ENCODE peak calls at places on chromosomes 2 and 18, in eight cellular contexts. One of them, this sample, is unnamed.

GRCh38 chr2:43010428-43011141 is 215.8 kb downstream of the ZFP36L2 start:
- DNase-seq in stimulated activated CD4-positive, alpha-beta T cell treated with anti-CD3 and anti-CD28 coated beads, Interleukin-1b, Interleukin-23, amount 100 ng/mL, for 24 hours: no peak
- DNase-seq in T47D: no peak
- DNase-seq in left lobe of liver: peak; percentile 28
- DNase-seq in lower lobe of right lung: no peak
- DNase-seq in iPS-NIHi11: no peak
- DNase-seq in activated CD4-positive, alpha-beta T cell treated with anti-CD3 and anti-CD28 coated beads, Interleukin-2, amount 10 ng/mL, durations not matched to agents 7 days and 5 days: no peak
- DNase-seq in NCI-H2081: no peak
- DNase-seq in this sample: no peak

GRCh38 chr2:138356178-138356577 is 145.4 kb upstream of the SPOPL start:
- DNase-seq in NCI-H2081: no peak
- DNase-seq in lower lobe of right lung: no peak
- DNase-seq in left lobe of liver: peak; percentile 50
- DNase-seq in iPS-NIHi11: no peak
- DNase-seq in T47D: no peak
- DNase-seq in stimulated activated CD4-positive, alpha-beta T cell treated with anti-CD3 and anti-CD28 coated beads, Interleukin-1b, Interleukin-23, amount 100 ng/mL, for 24 hours: no peak
- DNase-seq in activated CD4-positive, alpha-beta T cell treated with anti-CD3 and anti-CD28 coated beads, Interleukin-2, amount 10 ng/mL, durations not matched to agents 7 days and 5 days: no peak
- DNase-seq in this sample: no peak

GRCh38 chr2:239978381-239978780 is 46.8 kb downstream of the NDUFA10 start:
- DNase-seq in activated CD4-positive, alpha-beta T cell treated with anti-CD3 and anti-CD28 coated beads, Interleukin-2, amount 10 ng/mL, durations not matched to agents 7 days and 5 days: no peak
- DNase-seq in lower lobe of right lung: no peak
- DNase-seq in T47D: no peak
- DNase-seq in left lobe of liver: no peak
- DNase-seq in iPS-NIHi11: no peak
- DNase-seq in NCI-H2081: no peak
- DNase-seq in stimulated activated CD4-positive, alpha-beta T cell treated with anti-CD3 and anti-CD28 coated beads, Interleukin-1b, Interleukin-23, amount 100 ng/mL, for 24 hours: no peak
- DNase-seq in this sample: no peak

GRCh38 chr2:161946489-161947107 is 127.4 kb downstream of the DPP4 start:
- DNase-seq in activated CD4-positive, alpha-beta T cell treated with anti-CD3 and anti-CD28 coated beads, Interleukin-2, amount 10 ng/mL, durations not matched to agents 7 days and 5 days: peak; percentile 48
- DNase-seq in T47D: no peak
- DNase-seq in lower lobe of right lung: no peak
- DNase-seq in left lobe of liver: no peak
- DNase-seq in NCI-H2081: peak; percentile 58
- DNase-seq in stimulated activated CD4-positive, alpha-beta T cell treated with anti-CD3 and anti-CD28 coated beads, Interleukin-1b, Interleukin-23, amount 100 ng/mL, for 24 hours: no peak
- DNase-seq in iPS-NIHi11: no peak
- DNase-seq in this sample: no peak

GRCh38 chr18:5868218-5868904 is 27.0 kb downstream of the TMEM200C start:
- DNase-seq in lower lobe of right lung: peak; percentile 59
- DNase-seq in left lobe of liver: peak; percentile 71
- DNase-seq in T47D: no peak
- DNase-seq in NCI-H2081: peak; percentile 74
- DNase-seq in activated CD4-positive, alpha-beta T cell treated with anti-CD3 and anti-CD28 coated beads, Interleukin-2, amount 10 ng/mL, durations not matched to agents 7 days and 5 days: peak; percentile 59
- DNase-seq in iPS-NIHi11: peak; percentile 74
- DNase-seq in stimulated activated CD4-positive, alpha-beta T cell treated with anti-CD3 and anti-CD28 coated beads, Interleukin-1b, Interleukin-23, amount 100 ng/mL, for 24 hours: no peak
- DNase-seq in this sample: no peak

GRCh38 chr2:96233880-96234316 is 25.3 kb upstream of the STARD7 start:
- DNase-seq in iPS-NIHi11: no peak
- DNase-seq in activated CD4-positive, alpha-beta T cell treated with anti-CD3 and anti-CD28 coated beads, Interleukin-2, amount 10 ng/mL, durations not matched to agents 7 days and 5 days: no peak
- DNase-seq in T47D: no peak
- DNase-seq in stimulated activated CD4-positive, alpha-beta T cell treated with anti-CD3 and anti-CD28 coated beads, Interleukin-1b, Interleukin-23, amount 100 ng/mL, for 24 hours: no peak
- DNase-seq in lower lobe of right lung: no peak
- DNase-seq in left lobe of liver: no peak
- DNase-seq in NCI-H2081: no peak
- DNase-seq in this sample: no peak

GRCh38 chr2:217897816-217898806 is 104.7 kb downstream of the TNS1 start:
- DNase-seq in NCI-H2081: no peak
- DNase-seq in T47D: no peak
- DNase-seq in lower lobe of right lung: peak; percentile 92
- DNase-seq in left lobe of liver: peak; percentile 90
- DNase-seq in iPS-NIHi11: peak; percentile 66
- DNase-seq in activated CD4-positive, alpha-beta T cell treated with anti-CD3 and anti-CD28 coated beads, Interleukin-2, amount 10 ng/mL, durations not matched to agents 7 days and 5 days: no peak
- DNase-seq in stimulated activated CD4-positive, alpha-beta T cell treated with anti-CD3 and anti-CD28 coated beads, Interleukin-1b, Interleukin-23, amount 100 ng/mL, for 24 hours: no peak
- DNase-seq in this sample: peak; percentile 50

GRCh38 chr2:240966457-240966905 is 31.9 kb upstream of the SNED1 start:
- DNase-seq in lower lobe of right lung: peak; percentile 46
- DNase-seq in iPS-NIHi11: no peak
- DNase-seq in stimulated activated CD4-positive, alpha-beta T cell treated with anti-CD3 and anti-CD28 coated beads, Interleukin-1b, Interleukin-23, amount 100 ng/mL, for 24 hours: no peak
- DNase-seq in left lobe of liver: peak; percentile 40
- DNase-seq in T47D: no peak
- DNase-seq in activated CD4-positive, alpha-beta T cell treated with anti-CD3 and anti-CD28 coated beads, Interleukin-2, amount 10 ng/mL, durations not matched to agents 7 days and 5 days: no peak
- DNase-seq in NCI-H2081: no peak
- DNase-seq in this sample: no peak

GRCh38 chr2:26471766-26472706 is 5.9 kb downstream of the OTOF start:
- DNase-seq in iPS-NIHi11: no peak
- DNase-seq in stimulated activated CD4-positive, alpha-beta T cell treated with anti-CD3 and anti-CD28 coated beads, Interleukin-1b, Interleukin-23, amount 100 ng/mL, for 24 hours: no peak
- DNase-seq in NCI-H2081: no peak
- DNase-seq in left lobe of liver: no peak
- DNase-seq in activated CD4-positive, alpha-beta T cell treated with anti-CD3 and anti-CD28 coated beads, Interleukin-2, amount 10 ng/mL, durations not matched to agents 7 days and 5 days: no peak
- DNase-seq in T47D: no peak
- DNase-seq in lower lobe of right lung: no peak
- DNase-seq in this sample: peak; percentile 35

GRCh38 chr2:25735835-25736234 is 62.5 kb upstream of the DTNB start:
- DNase-seq in stimulated activated CD4-positive, alpha-beta T cell treated with anti-CD3 and anti-CD28 coated beads, Interleukin-1b, Interleukin-23, amount 100 ng/mL, for 24 hours: no peak
- DNase-seq in T47D: no peak
- DNase-seq in iPS-NIHi11: no peak
- DNase-seq in activated CD4-positive, alpha-beta T cell treated with anti-CD3 and anti-CD28 coated beads, Interleukin-2, amount 10 ng/mL, durations not matched to agents 7 days and 5 days: no peak
- DNase-seq in left lobe of liver: no peak
- DNase-seq in lower lobe of right lung: no peak
- DNase-seq in NCI-H2081: no peak
- DNase-seq in this sample: no peak

GRCh38 chr2:15968280-15969178 is 28.2 kb downstream of the MYCN start:
- DNase-seq in lower lobe of right lung: no peak
- DNase-seq in T47D: no peak
- DNase-seq in activated CD4-positive, alpha-beta T cell treated with anti-CD3 and anti-CD28 coated beads, Interleukin-2, amount 10 ng/mL, durations not matched to agents 7 days and 5 days: no peak
- DNase-seq in left lobe of liver: no peak
- DNase-seq in NCI-H2081: no peak
- DNase-seq in iPS-NIHi11: no peak
- DNase-seq in stimulated activated CD4-positive, alpha-beta T cell treated with anti-CD3 and anti-CD28 coated beads, Interleukin-1b, Interleukin-23, amount 100 ng/mL, for 24 hours: peak; percentile 31
- DNase-seq in this sample: no peak

GRCh38 chr2:66169076-66169475 is 265.8 kb upstream of the MEIS1 start:
- DNase-seq in lower lobe of right lung: no peak
- DNase-seq in activated CD4-positive, alpha-beta T cell treated with anti-CD3 and anti-CD28 coated beads, Interleukin-2, amount 10 ng/mL, durations not matched to agents 7 days and 5 days: no peak
- DNase-seq in left lobe of liver: no peak
- DNase-seq in stimulated activated CD4-positive, alpha-beta T cell treated with anti-CD3 and anti-CD28 coated beads, Interleukin-1b, Interleukin-23, amount 100 ng/mL, for 24 hours: no peak
- DNase-seq in NCI-H2081: no peak
- DNase-seq in iPS-NIHi11: no peak
- DNase-seq in T47D: no peak
- DNase-seq in this sample: no peak

GRCh38 chr18:73768043-73768442 is 379.6 kb downstream of the FBXO15 start:
- DNase-seq in T47D: no peak
- DNase-seq in left lobe of liver: no peak
- DNase-seq in stimulated activated CD4-positive, alpha-beta T cell treated with anti-CD3 and anti-CD28 coated beads, Interleukin-1b, Interleukin-23, amount 100 ng/mL, for 24 hours: no peak
- DNase-seq in activated CD4-positive, alpha-beta T cell treated with anti-CD3 and anti-CD28 coated beads, Interleukin-2, amount 10 ng/mL, durations not matched to agents 7 days and 5 days: no peak
- DNase-seq in lower lobe of right lung: no peak
- DNase-seq in iPS-NIHi11: no peak
- DNase-seq in NCI-H2081: peak; percentile 33
- DNase-seq in this sample: no peak

GRCh38 chr2:170371231-170371630 is 193.3 kb downstream of the MYO3B start:
- DNase-seq in iPS-NIHi11: no peak
- DNase-seq in activated CD4-positive, alpha-beta T cell treated with anti-CD3 and anti-CD28 coated beads, Interleukin-2, amount 10 ng/mL, durations not matched to agents 7 days and 5 days: peak; percentile 18
- DNase-seq in lower lobe of right lung: no peak
- DNase-seq in T47D: no peak
- DNase-seq in NCI-H2081: no peak
- DNase-seq in stimulated activated CD4-positive, alpha-beta T cell treated with anti-CD3 and anti-CD28 coated beads, Interleukin-1b, Interleukin-23, amount 100 ng/mL, for 24 hours: no peak
- DNase-seq in left lobe of liver: no peak
- DNase-seq in this sample: no peak

GRCh38 chr2:173831312-173832229 is 133.6 kb downstream of the SP3 start:
- DNase-seq in T47D: no peak
- DNase-seq in left lobe of liver: no peak
- DNase-seq in stimulated activated CD4-positive, alpha-beta T cell treated with anti-CD3 and anti-CD28 coated beads, Interleukin-1b, Interleukin-23, amount 100 ng/mL, for 24 hours: no peak
- DNase-seq in lower lobe of right lung: peak; percentile 46
- DNase-seq in iPS-NIHi11: peak; percentile 20
- DNase-seq in activated CD4-positive, alpha-beta T cell treated with anti-CD3 and anti-CD28 coated beads, Interleukin-2, amount 10 ng/mL, durations not matched to agents 7 days and 5 days: no peak
- DNase-seq in NCI-H2081: no peak
- DNase-seq in this sample: peak; percentile 82

GRCh38 chr2:12675352-12675795 is 41.4 kb upstream of the TRIB2 start:
- DNase-seq in left lobe of liver: no peak
- DNase-seq in NCI-H2081: no peak
- DNase-seq in stimulated activated CD4-positive, alpha-beta T cell treated with anti-CD3 and anti-CD28 coated beads, Interleukin-1b, Interleukin-23, amount 100 ng/mL, for 24 hours: no peak
- DNase-seq in T47D: no peak
- DNase-seq in iPS-NIHi11: no peak
- DNase-seq in activated CD4-positive, alpha-beta T cell treated with anti-CD3 and anti-CD28 coated beads, Interleukin-2, amount 10 ng/mL, durations not matched to agents 7 days and 5 days: no peak
- DNase-seq in lower lobe of right lung: no peak
- DNase-seq in this sample: no peak

GRCh38 chr18:33097126-33097525 is 324.3 kb upstream of the KLHL14 start:
- DNase-seq in lower lobe of right lung: no peak
- DNase-seq in iPS-NIHi11: no peak
- DNase-seq in activated CD4-positive, alpha-beta T cell treated with anti-CD3 and anti-CD28 coated beads, Interleukin-2, amount 10 ng/mL, durations not matched to agents 7 days and 5 days: no peak
- DNase-seq in NCI-H2081: no peak
- DNase-seq in stimulated activated CD4-positive, alpha-beta T cell treated with anti-CD3 and anti-CD28 coated beads, Interleukin-1b, Interleukin-23, amount 100 ng/mL, for 24 hours: no peak
- DNase-seq in T47D: no peak
- DNase-seq in left lobe of liver: no peak
- DNase-seq in this sample: no peak

GRCh38 chr2:197195591-197195990 is 115.0 kb downstream of the ANKRD44 start:
- DNase-seq in left lobe of liver: no peak
- DNase-seq in T47D: no peak
- DNase-seq in stimulated activated CD4-positive, alpha-beta T cell treated with anti-CD3 and anti-CD28 coated beads, Interleukin-1b, Interleukin-23, amount 100 ng/mL, for 24 hours: no peak
- DNase-seq in iPS-NIHi11: no peak
- DNase-seq in lower lobe of right lung: no peak
- DNase-seq in NCI-H2081: no peak
- DNase-seq in activated CD4-positive, alpha-beta T cell treated with anti-CD3 and anti-CD28 coated beads, Interleukin-2, amount 10 ng/mL, durations not matched to agents 7 days and 5 days: no peak
- DNase-seq in this sample: no peak

GRCh38 chr2:176479961-176480360 is 210.7 kb downstream of the MTX2 start:
- DNase-seq in lower lobe of right lung: no peak
- DNase-seq in stimulated activated CD4-positive, alpha-beta T cell treated with anti-CD3 and anti-CD28 coated beads, Interleukin-1b, Interleukin-23, amount 100 ng/mL, for 24 hours: no peak
- DNase-seq in iPS-NIHi11: no peak
- DNase-seq in left lobe of liver: no peak
- DNase-seq in activated CD4-positive, alpha-beta T cell treated with anti-CD3 and anti-CD28 coated beads, Interleukin-2, amount 10 ng/mL, durations not matched to agents 7 days and 5 days: no peak
- DNase-seq in T47D: no peak
- DNase-seq in NCI-H2081: no peak
- DNase-seq in this sample: no peak

GRCh38 chr2:216949685-216950397 is 90.0 kb upstream of the TNP1 start:
- DNase-seq in lower lobe of right lung: no peak
- DNase-seq in stimulated activated CD4-positive, alpha-beta T cell treated with anti-CD3 and anti-CD28 coated beads, Interleukin-1b, Interleukin-23, amount 100 ng/mL, for 24 hours: no peak
- DNase-seq in iPS-NIHi11: no peak
- DNase-seq in activated CD4-positive, alpha-beta T cell treated with anti-CD3 and anti-CD28 coated beads, Interleukin-2, amount 10 ng/mL, durations not matched to agents 7 days and 5 days: no peak
- DNase-seq in T47D: no peak
- DNase-seq in left lobe of liver: no peak
- DNase-seq in NCI-H2081: no peak
- DNase-seq in this sample: no peak

GRCh38 chr2:132701810-132702209 is 31.8 kb upstream of the LYPD1 start:
- DNase-seq in iPS-NIHi11: no peak
- DNase-seq in T47D: no peak
- DNase-seq in lower lobe of right lung: no peak
- DNase-seq in activated CD4-positive, alpha-beta T cell treated with anti-CD3 and anti-CD28 coated beads, Interleukin-2, amount 10 ng/mL, durations not matched to agents 7 days and 5 days: no peak
- DNase-seq in stimulated activated CD4-positive, alpha-beta T cell treated with anti-CD3 and anti-CD28 coated beads, Interleukin-1b, Interleukin-23, amount 100 ng/mL, for 24 hours: no peak
- DNase-seq in NCI-H2081: no peak
- DNase-seq in left lobe of liver: no peak
- DNase-seq in this sample: no peak

GRCh38 chr2:68225119-68225632 is 27.2 kb downstream of the PPP3R1 start:
- DNase-seq in activated CD4-positive, alpha-beta T cell treated with anti-CD3 and anti-CD28 coated beads, Interleukin-2, amount 10 ng/mL, durations not matched to agents 7 days and 5 days: peak; percentile 16
- DNase-seq in T47D: no peak
- DNase-seq in iPS-NIHi11: peak; percentile 35
- DNase-seq in lower lobe of right lung: no peak
- DNase-seq in NCI-H2081: peak; percentile 6
- DNase-seq in left lobe of liver: no peak
- DNase-seq in stimulated activated CD4-positive, alpha-beta T cell treated with anti-CD3 and anti-CD28 coated beads, Interleukin-1b, Interleukin-23, amount 100 ng/mL, for 24 hours: no peak
- DNase-seq in this sample: no peak

GRCh38 chr18:37464287-37464686 is 101.3 kb downstream of the CELF4 start:
- DNase-seq in iPS-NIHi11: no peak
- DNase-seq in stimulated activated CD4-positive, alpha-beta T cell treated with anti-CD3 and anti-CD28 coated beads, Interleukin-1b, Interleukin-23, amount 100 ng/mL, for 24 hours: no peak
- DNase-seq in lower lobe of right lung: no peak
- DNase-seq in left lobe of liver: no peak
- DNase-seq in NCI-H2081: no peak
- DNase-seq in T47D: no peak
- DNase-seq in activated CD4-positive, alpha-beta T cell treated with anti-CD3 and anti-CD28 coated beads, Interleukin-2, amount 10 ng/mL, durations not matched to agents 7 days and 5 days: no peak
- DNase-seq in this sample: peak; percentile 53

GRCh38 chr2:54634564-54635511 is 88.6 kb upstream of the EML6 start:
- DNase-seq in stimulated activated CD4-positive, alpha-beta T cell treated with anti-CD3 and anti-CD28 coated beads, Interleukin-1b, Interleukin-23, amount 100 ng/mL, for 24 hours: no peak
- DNase-seq in NCI-H2081: no peak
- DNase-seq in activated CD4-positive, alpha-beta T cell treated with anti-CD3 and anti-CD28 coated beads, Interleukin-2, amount 10 ng/mL, durations not matched to agents 7 days and 5 days: peak; percentile 21
- DNase-seq in lower lobe of right lung: no peak
- DNase-seq in T47D: no peak
- DNase-seq in left lobe of liver: no peak
- DNase-seq in iPS-NIHi11: peak; percentile 67
- DNase-seq in this sample: peak; percentile 70

GRCh38 chr2:224221455-224221913 is 180.4 kb downstream of the FAM124B start:
- DNase-seq in NCI-H2081: no peak
- DNase-seq in left lobe of liver: no peak
- DNase-seq in stimulated activated CD4-positive, alpha-beta T cell treated with anti-CD3 and anti-CD28 coated beads, Interleukin-1b, Interleukin-23, amount 100 ng/mL, for 24 hours: no peak
- DNase-seq in activated CD4-positive, alpha-beta T cell treated with anti-CD3 and anti-CD28 coated beads, Interleukin-2, amount 10 ng/mL, durations not matched to agents 7 days and 5 days: no peak
- DNase-seq in lower lobe of right lung: no peak
- DNase-seq in iPS-NIHi11: peak; percentile 23
- DNase-seq in T47D: peak; percentile 10
- DNase-seq in this sample: no peak

GRCh38 chr2:20091305-20091991 is 40.0 kb upstream of the LAPTM4A start:
- DNase-seq in NCI-H2081: no peak
- DNase-seq in left lobe of liver: no peak
- DNase-seq in T47D: no peak
- DNase-seq in activated CD4-positive, alpha-beta T cell treated with anti-CD3 and anti-CD28 coated beads, Interleukin-2, amount 10 ng/mL, durations not matched to agents 7 days and 5 days: no peak
- DNase-seq in stimulated activated CD4-positive, alpha-beta T cell treated with anti-CD3 and anti-CD28 coated beads, Interleukin-1b, Interleukin-23, amount 100 ng/mL, for 24 hours: no peak
- DNase-seq in lower lobe of right lung: no peak
- DNase-seq in iPS-NIHi11: no peak
- DNase-seq in this sample: peak; percentile 83

GRCh38 chr2:146481629-146482028 is 1363.2 kb upstream of the ACVR2A start:
- DNase-seq in lower lobe of right lung: no peak
- DNase-seq in left lobe of liver: no peak
- DNase-seq in stimulated activated CD4-positive, alpha-beta T cell treated with anti-CD3 and anti-CD28 coated beads, Interleukin-1b, Interleukin-23, amount 100 ng/mL, for 24 hours: no peak
- DNase-seq in NCI-H2081: no peak
- DNase-seq in iPS-NIHi11: no peak
- DNase-seq in activated CD4-positive, alpha-beta T cell treated with anti-CD3 and anti-CD28 coated beads, Interleukin-2, amount 10 ng/mL, durations not matched to agents 7 days and 5 days: no peak
- DNase-seq in T47D: no peak
- DNase-seq in this sample: no peak

GRCh38 chr2:5242751-5243150 is 449.4 kb upstream of the SOX11 start:
- DNase-seq in T47D: no peak
- DNase-seq in left lobe of liver: no peak
- DNase-seq in lower lobe of right lung: no peak
- DNase-seq in iPS-NIHi11: no peak
- DNase-seq in stimulated activated CD4-positive, alpha-beta T cell treated with anti-CD3 and anti-CD28 coated beads, Interleukin-1b, Interleukin-23, amount 100 ng/mL, for 24 hours: no peak
- DNase-seq in NCI-H2081: no peak
- DNase-seq in activated CD4-positive, alpha-beta T cell treated with anti-CD3 and anti-CD28 coated beads, Interleukin-2, amount 10 ng/mL, durations not matched to agents 7 days and 5 days: no peak
- DNase-seq in this sample: no peak

GRCh38 chr18:42174909-42175308 is 219.9 kb downstream of the PIK3C3 start:
- DNase-seq in T47D: no peak
- DNase-seq in NCI-H2081: no peak
- DNase-seq in stimulated activated CD4-positive, alpha-beta T cell treated with anti-CD3 and anti-CD28 coated beads, Interleukin-1b, Interleukin-23, amount 100 ng/mL, for 24 hours: no peak
- DNase-seq in left lobe of liver: no peak
- DNase-seq in iPS-NIHi11: peak; percentile 53
- DNase-seq in lower lobe of right lung: no peak
- DNase-seq in activated CD4-positive, alpha-beta T cell treated with anti-CD3 and anti-CD28 coated beads, Interleukin-2, amount 10 ng/mL, durations not matched to agents 7 days and 5 days: no peak
- DNase-seq in this sample: no peak

GRCh38 chr2:35891936-35892335 is 463.6 kb upstream of the CRIM1 start:
- DNase-seq in lower lobe of right lung: no peak
- DNase-seq in left lobe of liver: no peak
- DNase-seq in NCI-H2081: no peak
- DNase-seq in activated CD4-positive, alpha-beta T cell treated with anti-CD3 and anti-CD28 coated beads, Interleukin-2, amount 10 ng/mL, durations not matched to agents 7 days and 5 days: no peak
- DNase-seq in iPS-NIHi11: no peak
- DNase-seq in stimulated activated CD4-positive, alpha-beta T cell treated with anti-CD3 and anti-CD28 coated beads, Interleukin-1b, Interleukin-23, amount 100 ng/mL, for 24 hours: no peak
- DNase-seq in T47D: no peak
- DNase-seq in this sample: no peak

GRCh38 chr2:96136123-96136720 is 2.1 kb downstream of the ASTL start:
- DNase-seq in activated CD4-positive, alpha-beta T cell treated with anti-CD3 and anti-CD28 coated beads, Interleukin-2, amount 10 ng/mL, durations not matched to agents 7 days and 5 days: no peak
- DNase-seq in NCI-H2081: no peak
- DNase-seq in lower lobe of right lung: no peak
- DNase-seq in stimulated activated CD4-positive, alpha-beta T cell treated with anti-CD3 and anti-CD28 coated beads, Interleukin-1b, Interleukin-23, amount 100 ng/mL, for 24 hours: no peak
- DNase-seq in left lobe of liver: no peak
- DNase-seq in T47D: no peak
- DNase-seq in iPS-NIHi11: no peak
- DNase-seq in this sample: peak; percentile 26

GRCh38 chr18:79634593-79634992 is 45.0 kb upstream of the CTDP1 start:
- DNase-seq in activated CD4-positive, alpha-beta T cell treated with anti-CD3 and anti-CD28 coated beads, Interleukin-2, amount 10 ng/mL, durations not matched to agents 7 days and 5 days: no peak
- DNase-seq in lower lobe of right lung: no peak
- DNase-seq in stimulated activated CD4-positive, alpha-beta T cell treated with anti-CD3 and anti-CD28 coated beads, Interleukin-1b, Interleukin-23, amount 100 ng/mL, for 24 hours: no peak
- DNase-seq in left lobe of liver: peak; percentile 36
- DNase-seq in T47D: no peak
- DNase-seq in NCI-H2081: no peak
- DNase-seq in iPS-NIHi11: no peak
- DNase-seq in this sample: no peak

GRCh38 chr2:217710218-217710565 is 292.6 kb downstream of the TNS1 start:
- DNase-seq in activated CD4-positive, alpha-beta T cell treated with anti-CD3 and anti-CD28 coated beads, Interleukin-2, amount 10 ng/mL, durations not matched to agents 7 days and 5 days: no peak
- DNase-seq in NCI-H2081: no peak
- DNase-seq in stimulated activated CD4-positive, alpha-beta T cell treated with anti-CD3 and anti-CD28 coated beads, Interleukin-1b, Interleukin-23, amount 100 ng/mL, for 24 hours: no peak
- DNase-seq in T47D: no peak
- DNase-seq in left lobe of liver: no peak
- DNase-seq in lower lobe of right lung: no peak
- DNase-seq in iPS-NIHi11: no peak
- DNase-seq in this sample: no peak

GRCh38 chr18:8801263-8801901 is 96.0 kb downstream of the MTCL1 start:
- DNase-seq in activated CD4-positive, alpha-beta T cell treated with anti-CD3 and anti-CD28 coated beads, Interleukin-2, amount 10 ng/mL, durations not matched to agents 7 days and 5 days: no peak
- DNase-seq in NCI-H2081: no peak
- DNase-seq in T47D: no peak
- DNase-seq in lower lobe of right lung: no peak
- DNase-seq in iPS-NIHi11: no peak
- DNase-seq in stimulated activated CD4-positive, alpha-beta T cell treated with anti-CD3 and anti-CD28 coated beads, Interleukin-1b, Interleukin-23, amount 100 ng/mL, for 24 hours: no peak
- DNase-seq in left lobe of liver: no peak
- DNase-seq in this sample: no peak

This sample was measured in Right ventricle myocardium inferior.